ENCODE peak calls at places on chromosomes 3 and 15, in five cellular contexts. I, H, K, C and F are unnamed samples.

GRCh38 chr3:120689395-120689794 is 7.4 kb upstream of the HGD start:
- DNase-seq in I (no peak), H (no peak), K (no peak), C (no peak), F (no peak)

GRCh38 chr3:197023241-197023997 is 6.2 kb downstream of the MELTF start:
- DNase-seq in C (no peak), K (peak), H (no peak), I (no peak), F (peak)

GRCh38 chr3:48516571-48516970 is 12.6 kb upstream of the SHISA5 start:
- DNase-seq in H (no peak), C (no peak), K (no peak), I (no peak), F (no peak)

GRCh38 chr3:140234256-140234655 is 299.3 kb downstream of the CLSTN2 start:
- DNase-seq in H (no peak), I (no peak), C (no peak), K (no peak), F (no peak)

GRCh38 chr3:129612350-129613204 is 6.1 kb upstream of the PLXND1 start:
- DNase-seq in I (no peak), K (no peak), C (no peak), H (no peak), F (no peak)

GRCh38 chr15:57003418-57003817 is 85.0 kb downstream of the TCF12 start:
- DNase-seq in K (no peak), H (no peak), C (no peak), I (no peak), F (no peak)

GRCh38 chr15:59999064-59999377 is 5.1 kb upstream of the FOXB1 start:
- DNase-seq in K (no peak), C (peak), I (no peak), H (no peak), F (peak)

GRCh38 chr3:40042752-40043443 is 233.5 kb downstream of the MYRIP start:
- DNase-seq in C (no peak), H (no peak), K (no peak), I (no peak), F (no peak)

GRCh38 chr15:43800286-43801136 is at the start of gene HYPK:
- DNase-seq in I (peak), K (peak), H (peak), C (peak), F (peak)

GRCh38 chr15:67120839-67121540 is 55.6 kb downstream of the SMAD3 start:
- DNase-seq in K (no peak), H (peak), C (no peak), I (peak), F (no peak)